ENCODE peak calls at places on chromosomes 3 and 15, in five cellular contexts. One of them, this sample, is unnamed.

GRCh38 chr15:79071901-79072300 is 18.7 kb downstream of the RASGRF1 start:
- DNase-seq in ELR: no peak
- DNase-seq in upper lobe of left lung: no peak
- DNase-seq in heart right ventricle: peak
- DNase-seq in GM04503: peak
- DNase-seq in this sample: peak

GRCh38 chr3:62833538-62833937 is 41.7 kb downstream of the CADPS start:
- DNase-seq in ELR: peak
- DNase-seq in upper lobe of left lung: no peak
- DNase-seq in heart right ventricle: no peak
- DNase-seq in GM04503: no peak
- DNase-seq in this sample: no peak

GRCh38 chr3:194097141-194097880 is 38.6 kb upstream of the HES1 start:
- DNase-seq in ELR: no peak
- DNase-seq in upper lobe of left lung: no peak
- DNase-seq in heart right ventricle: peak
- DNase-seq in GM04503: no peak
- DNase-seq in this sample: no peak

GRCh38 chr3:176469694-176470205 is 727.5 kb downstream of the TBL1XR1 start:
- DNase-seq in ELR: no peak
- DNase-seq in upper lobe of left lung: no peak
- DNase-seq in heart right ventricle: no peak
- DNase-seq in GM04503: no peak
- DNase-seq in this sample: no peak

GRCh38 chr3:138899592-138899991 is 47.3 kb downstream of the FOXL2 start:
- DNase-seq in ELR: no peak
- DNase-seq in upper lobe of left lung: no peak
- DNase-seq in heart right ventricle: no peak
- DNase-seq in GM04503: no peak
- DNase-seq in this sample: no peak

GRCh38 chr3:50559702-50560101 is 7.8 kb downstream of the C3orf18 start:
- DNase-seq in ELR: no peak
- DNase-seq in upper lobe of left lung: no peak
- DNase-seq in heart right ventricle: no peak
- DNase-seq in GM04503: no peak
- DNase-seq in this sample: no peak

GRCh38 chr15:60408438-60409105 is 10.8 kb upstream of the ANXA2 start:
- DNase-seq in ELR: peak
- DNase-seq in upper lobe of left lung: no peak
- DNase-seq in heart right ventricle: no peak
- DNase-seq in GM04503: no peak
- DNase-seq in this sample: no peak

GRCh38 chr15:48507416-48508065 is 138.0 kb downstream of the FBN1 start:
- DNase-seq in ELR: peak
- DNase-seq in upper lobe of left lung: no peak
- DNase-seq in heart right ventricle: peak
- DNase-seq in GM04503: no peak
- DNase-seq in this sample: no peak

GRCh38 chr3:53804697-53805462 is 41.3 kb downstream of the CHDH start:
- DNase-seq in ELR: peak
- DNase-seq in upper lobe of left lung: no peak
- DNase-seq in heart right ventricle: no peak
- DNase-seq in GM04503: peak
- DNase-seq in this sample: no peak

GRCh38 chr15:78507831-78508160 is 419 bp downstream of the HYKK start:
- DNase-seq in ELR: no peak
- DNase-seq in upper lobe of left lung: no peak
- DNase-seq in heart right ventricle: no peak
- DNase-seq in GM04503: no peak
- DNase-seq in this sample: no peak

GRCh38 chr3:100360757-100361496 is 26.4 kb downstream of the NIT2 start:
- DNase-seq in ELR: no peak
- DNase-seq in upper lobe of left lung: no peak
- DNase-seq in heart right ventricle: no peak
- DNase-seq in GM04503: no peak
- DNase-seq in this sample: no peak

GRCh38 chr3:188185717-188186236 is 31.8 kb downstream of the LPP start:
- DNase-seq in ELR: no peak
- DNase-seq in upper lobe of left lung: no peak
- DNase-seq in heart right ventricle: no peak
- DNase-seq in GM04503: no peak
- DNase-seq in this sample: no peak

GRCh38 chr15:75430259-75430658 is 21.2 kb downstream of the SIN3A start:
- DNase-seq in ELR: no peak
- DNase-seq in upper lobe of left lung: no peak
- DNase-seq in heart right ventricle: no peak
- DNase-seq in GM04503: no peak
- DNase-seq in this sample: no peak

GRCh38 chr15:38274135-38274534 is 21.5 kb downstream of the SPRED1 start:
- DNase-seq in ELR: no peak
- DNase-seq in upper lobe of left lung: no peak
- DNase-seq in heart right ventricle: no peak
- DNase-seq in GM04503: no peak
- DNase-seq in this sample: no peak

GRCh38 chr15:73265536-73266153 is 103.1 kb downstream of the HCN4 start:
- DNase-seq in ELR: peak
- DNase-seq in upper lobe of left lung: no peak
- DNase-seq in heart right ventricle: no peak
- DNase-seq in GM04503: no peak
- DNase-seq in this sample: no peak

GRCh38 chr3:161296814-161297213 is 74.5 kb downstream of the SPTSSB start:
- DNase-seq in ELR: no peak
- DNase-seq in upper lobe of left lung: no peak
- DNase-seq in heart right ventricle: no peak
- DNase-seq in GM04503: no peak
- DNase-seq in this sample: no peak

GRCh38 chr15:46786886-46787285 is 930.4 kb upstream of the SEMA6D start:
- DNase-seq in ELR: no peak
- DNase-seq in upper lobe of left lung: no peak
- DNase-seq in heart right ventricle: peak
- DNase-seq in GM04503: no peak
- DNase-seq in this sample: no peak

GRCh38 chr15:97976766-97977503 is 16.4 kb downstream of the ARRDC4 start:
- DNase-seq in ELR: no peak
- DNase-seq in upper lobe of left lung: no peak
- DNase-seq in heart right ventricle: no peak
- DNase-seq in GM04503: no peak
- DNase-seq in this sample: no peak